ENCODE peak calls at places on chromosomes 12 and 14, in five cellular contexts. M, H, I, W and N are unnamed samples.
A peak's percentile ranks its signal among the peaks of the same experiment; 100 is the strongest.

GRCh38 chr14:22225526-22226133 is 363.4 kb downstream of the DAD1 start:
- DNase-seq in H (no peak), W (no peak), I (no peak), M (no peak), N (no peak)

GRCh38 chr14:58130121-58130782 is 21.8 kb downstream of the ARMH4 start:
- DNase-seq in M (no peak), H (no peak), I (no peak), W (no peak), N (no peak)

GRCh38 chr12:105983622-105984325 is 155.0 kb downstream of the NUAK1 start:
- DNase-seq in M (no peak), H (no peak), I (no peak), W (peak; percentile 15), N (peak; percentile 17)

GRCh38 chr12:29081101-29081500 is 68.0 kb upstream of the FAR2 start:
- DNase-seq in H (no peak), I (no peak), M (no peak), W (no peak), N (no peak)

GRCh38 chr14:65850429-65851145 is 438.1 kb downstream of the FUT8 start:
- DNase-seq in W (no peak), H (no peak), I (no peak), M (peak; percentile 28), N (no peak)

GRCh38 chr12:114697741-114698565 is 14.0 kb upstream of the TBX3 start:
- DNase-seq in W (no peak), I (no peak), H (no peak), M (no peak), N (no peak)

GRCh38 chr14:61476737-61477410 is 155.5 kb downstream of the PRKCH start:
- DNase-seq in W (no peak), H (peak; percentile 82), M (no peak), I (no peak), N (no peak)

GRCh38 chr14:44960146-44960545 is 1.6 kb downstream of the KLHL28 start:
- DNase-seq in H (no peak), M (no peak), I (no peak), W (no peak), N (no peak)

GRCh38 chr12:124673881-124674617 is 106.6 kb upstream of the NCOR2 start:
- DNase-seq in M (no peak), I (peak; percentile 73), W (no peak), H (no peak), N (no peak)

GRCh38 chr14:88599761-88600439 is 37.1 kb downstream of the ZC3H14 start:
- DNase-seq in I (no peak), W (no peak), M (no peak), H (no peak), N (no peak)

GRCh38 chr12:94418517-94418916 is 41.1 kb downstream of the CEP83 start:
- DNase-seq in W (peak; percentile 75), M (no peak), I (no peak), H (no peak), N (peak; percentile 87)

GRCh38 chr14:84864582-84865271 is 665.2 kb upstream of the FLRT2 start:
- DNase-seq in H (no peak), I (no peak), W (no peak), M (no peak), N (no peak)

GRCh38 chr12:68939500-68939899 is 6.5 kb upstream of the CPM start:
- DNase-seq in W (no peak), M (no peak), I (no peak), H (no peak), N (no peak)

GRCh38 chr12:54304187-54304810 is 3.5 kb upstream of the NFE2 start:
- DNase-seq in H (peak; percentile 76), I (peak; percentile 76), M (no peak), W (peak; percentile 64), N (peak; percentile 83)

GRCh38 chr12:30840715-30841114 is 85.8 kb upstream of the TSPAN11 start:
- DNase-seq in M (no peak), I (no peak), W (no peak), H (no peak), N (no peak)

GRCh38 chr14:103000291-103000921 is 56.9 kb downstream of the CDC42BPB start:
- DNase-seq in H (no peak), I (no peak), M (no peak), W (no peak), N (no peak)

GRCh38 chr14:85528882-85529585 is 910 bp upstream of the FLRT2 start:
- DNase-seq in M (no peak), H (no peak), I (no peak), W (no peak), N (no peak)

GRCh38 chr12:56358836-56359532 is 923 bp downstream of the STAT2 start:
- DNase-seq in W (no peak), M (no peak), I (no peak), H (peak; percentile 40), N (peak; percentile 22)

GRCh38 chr12:19643635-19644034 is 204.3 kb downstream of the AEBP2 start:
- DNase-seq in M (no peak), H (peak; percentile 58), I (peak; percentile 61), W (no peak), N (no peak)

GRCh38 chr12:19880724-19881123 is 441.4 kb downstream of the AEBP2 start:
- DNase-seq in M (no peak), W (no peak), H (no peak), I (no peak), N (no peak)

GRCh38 chr12:3154006-3154405 is 76.8 kb downstream of the TSPAN9 start:
- DNase-seq in M (no peak), H (no peak), I (no peak), W (no peak), N (no peak)

GRCh38 chr14:76863724-76864407 is 37.7 kb downstream of the LRRC74A start:
- DNase-seq in H (peak; percentile 41), M (no peak), I (peak; percentile 82), W (no peak), N (peak; percentile 57)

GRCh38 chr12:74148849-74149248 is 388.8 kb upstream of the ATXN7L3B start:
- DNase-seq in W (no peak), M (no peak), I (no peak), H (no peak), N (no peak)

GRCh38 chr14:30996892-30997659 is 28.4 kb upstream of the AP4S1 start:
- DNase-seq in H (no peak), I (no peak), W (no peak), M (no peak), N (no peak)

GRCh38 chr12:31835276-31835882 is 106.6 kb upstream of the AMN1 start:
- DNase-seq in I (no peak), H (no peak), W (peak; percentile 60), M (no peak), N (peak; percentile 40)

GRCh38 chr14:89572566-89573398 is 155.7 kb upstream of the FOXN3 start:
- DNase-seq in I (no peak), M (no peak), W (no peak), H (no peak), N (no peak)

GRCh38 chr14:89165189-89165809 is 251.7 kb downstream of the FOXN3 start:
- DNase-seq in I (no peak), H (no peak), M (no peak), W (no peak), N (no peak)

GRCh38 chr14:99780690-99781089 is 12.5 kb upstream of the EML1 start:
- DNase-seq in H (no peak), M (no peak), W (no peak), I (no peak), N (no peak)

GRCh38 chr12:125360540-125360939 is 295.3 kb downstream of the AACS start:
- DNase-seq in M (no peak), I (no peak), W (no peak), H (no peak), N (no peak)

GRCh38 chr12:68207276-68207675 is 18.3 kb downstream of the IL26 start:
- DNase-seq in M (no peak), I (peak; percentile 4), W (no peak), H (no peak), N (no peak)

GRCh38 chr12:5736016-5736415 is 209.0 kb downstream of the ANO2 start:
- DNase-seq in H (no peak), M (no peak), I (no peak), W (no peak), N (no peak)

GRCh38 chr12:43069768-43070221 is 480.2 kb upstream of the PRICKLE1 start:
- DNase-seq in I (no peak), H (peak; percentile 52), M (no peak), W (no peak), N (no peak)

GRCh38 chr12:53345486-53346195 is 9.5 kb upstream of the SP7 start:
- DNase-seq in W (no peak), M (no peak), I (no peak), H (no peak), N (no peak)

GRCh38 chr12:40622246-40622838 is 69.9 kb upstream of the CNTN1 start:
- DNase-seq in I (peak; percentile 18), M (no peak), W (peak; percentile 68), H (peak; percentile 90), N (peak; percentile 41)